ENCODE peak calls at places on chromosomes 5 and 9, in four cellular contexts. D is Peyer's patch, M is A549, I is body of pancreas. L is an unnamed sample.

GRCh38 chr5:116600876-116601275 is 26.3 kb upstream of the SEMA6A start:
- DNase-seq in D (no peak), M (no peak), I (no peak), L (no peak)

GRCh38 chr5:43602456-43602817 is 543 bp upstream of the NNT start:
- DNase-seq in M (peak), I (peak), D (no peak), L (peak)

GRCh38 chr9:677461-678097 is 163.9 kb upstream of the DMRT1 start:
- DNase-seq in M (no peak), I (no peak), D (no peak), L (no peak)

GRCh38 chr9:84711936-84712335 is 42.4 kb downstream of the NTRK2 start:
- DNase-seq in I (peak), M (peak), D (no peak), L (peak)

GRCh38 chr5:172676914-172677475 is 35.9 kb downstream of the NEURL1B start:
- DNase-seq in I (no peak), M (no peak), D (no peak), L (no peak)

GRCh38 chr9:87708989-87709706 is 16.8 kb upstream of the CTSL start:
- DNase-seq in I (no peak), M (no peak), D (no peak), L (no peak)

GRCh38 chr5:73093943-73094342 is 26.4 kb upstream of the TMEM171 start:
- DNase-seq in D (no peak), I (no peak), M (peak), L (no peak)

GRCh38 chr5:93782978-93783377 is 41.6 kb upstream of the POU5F2 start:
- DNase-seq in I (no peak), M (no peak), D (no peak), L (no peak)

GRCh38 chr5:151278845-151279244 is 24.7 kb downstream of the SLC36A3 start:
- DNase-seq in D (no peak), M (no peak), I (no peak), L (no peak)

GRCh38 chr9:34589371-34589655 is 211 bp downstream of the CNTFR start:
- DNase-seq in D (no peak), M (no peak), I (no peak), L (no peak)

GRCh38 chr9:88045686-88046085 is 71.4 kb upstream of the CDK20 start:
- DNase-seq in M (no peak), D (no peak), I (no peak), L (no peak)

GRCh38 chr9:31023793-31024192 is 1360.7 kb upstream of the ACO1 start:
- DNase-seq in I (no peak), D (no peak), M (no peak), L (no peak)

GRCh38 chr9:27413507-27414214 is 110.4 kb upstream of the IFNK start:
- DNase-seq in M (no peak), I (no peak), D (no peak), L (no peak)

GRCh38 chr9:8436791-8437190 is 637.2 kb upstream of the DMAC1 start:
- DNase-seq in D (no peak), M (no peak), I (no peak), L (no peak)

GRCh38 chr9:79233542-79233941 is 338.2 kb upstream of the TLE4 start:
- DNase-seq in I (peak), M (peak), D (no peak), L (no peak)

GRCh38 chr9:119009253-119009652 is 360.0 kb downstream of the BRINP1 start:
- DNase-seq in M (peak), D (no peak), I (no peak), L (peak)

GRCh38 chr5:180601591-180602480 is 10.5 kb upstream of the SCGB3A1 start:
- DNase-seq in I (no peak), D (peak), M (no peak), L (no peak)

GRCh38 chr5:74394924-74395880 is 245.3 kb downstream of the ENC1 start:
- DNase-seq in I (peak), D (no peak), M (no peak), L (peak)

GRCh38 chr5:132487841-132488555 is 2.6 kb downstream of the IRF1 start:
- DNase-seq in M (no peak), D (peak), I (no peak), L (peak)

GRCh38 chr9:26746357-26747072 is 146.1 kb downstream of the CAAP1 start:
- DNase-seq in I (no peak), D (no peak), M (peak), L (no peak)

GRCh38 chr5:52838306-52839015 is 50.7 kb downstream of the ITGA1 start:
- DNase-seq in I (no peak), D (no peak), M (no peak), L (no peak)

GRCh38 chr5:139638090-139638735 is 9.9 kb upstream of the CXXC5 start:
- DNase-seq in M (no peak), D (peak), I (peak), L (peak)

GRCh38 chr5:71861682-71862457 is 142.8 kb downstream of the CARTPT start:
- DNase-seq in M (no peak), I (no peak), D (no peak), L (no peak)

GRCh38 chr5:118857700-118858099 is 130.6 kb downstream of the DTWD2 start:
- DNase-seq in D (no peak), M (no peak), I (peak), L (no peak)

GRCh38 chr5:79562351-79563246 is 48.7 kb upstream of the HOMER1 start:
- DNase-seq in I (no peak), M (no peak), D (no peak), L (no peak)

GRCh38 chr9:111198936-111199335 is 131.1 kb downstream of the OR2K2 start:
- DNase-seq in D (no peak), M (no peak), I (no peak), L (no peak)

GRCh38 chr5:72408127-72408526 is 88.0 kb downstream of the PTCD2 start:
- DNase-seq in M (no peak), I (no peak), D (no peak), L (no peak)

GRCh38 chr5:68478306-68479091 is 262.9 kb downstream of the PIK3R1 start:
- DNase-seq in D (no peak), M (no peak), I (no peak), L (no peak)

GRCh38 chr5:115354246-115354645 is 57.8 kb upstream of the CCDC112 start:
- DNase-seq in M (no peak), I (no peak), D (no peak), L (no peak)

GRCh38 chr9:75709698-75710097 is 180.8 kb upstream of the PCSK5 start:
- DNase-seq in M (no peak), I (no peak), D (no peak), L (no peak)

GRCh38 chr9:6889868-6890267 is 132.1 kb downstream of the KDM4C start:
- DNase-seq in M (no peak), D (no peak), I (no peak), L (no peak)

GRCh38 chr5:139566611-139567010 is 5.5 kb downstream of the UBE2D2 start:
- DNase-seq in M (no peak), I (no peak), D (no peak), L (no peak)

GRCh38 chr5:166725585-166725984 is 1565.9 kb upstream of the WWC1 start:
- DNase-seq in D (no peak), M (no peak), I (no peak), L (no peak)

GRCh38 chr9:109453210-109453842 is 44.8 kb downstream of the PTPN3 start:
- DNase-seq in M (peak), D (no peak), I (no peak), L (no peak)

GRCh38 chr9:126705767-126706697 is 92.3 kb downstream of the LMX1B start:
- DNase-seq in M (peak), D (peak), I (peak), L (peak)

GRCh38 chr9:89544280-89544664 is 46.4 kb upstream of the SEMA4D start:
- DNase-seq in I (no peak), D (no peak), M (no peak), L (no peak)

GRCh38 chr5:138603521-138603920 is 28.3 kb upstream of the HSPA9 start:
- DNase-seq in M (no peak), D (no peak), I (no peak), L (no peak)

GRCh38 chr5:136193396-136193935 is 504 bp upstream of the SMIM32 start:
- DNase-seq in I (no peak), D (no peak), M (no peak), L (no peak)

GRCh38 chr9:126262738-126263137 is 63.9 kb upstream of the MVB12B start:
- DNase-seq in M (no peak), I (no peak), D (no peak), L (no peak)

DNA sequence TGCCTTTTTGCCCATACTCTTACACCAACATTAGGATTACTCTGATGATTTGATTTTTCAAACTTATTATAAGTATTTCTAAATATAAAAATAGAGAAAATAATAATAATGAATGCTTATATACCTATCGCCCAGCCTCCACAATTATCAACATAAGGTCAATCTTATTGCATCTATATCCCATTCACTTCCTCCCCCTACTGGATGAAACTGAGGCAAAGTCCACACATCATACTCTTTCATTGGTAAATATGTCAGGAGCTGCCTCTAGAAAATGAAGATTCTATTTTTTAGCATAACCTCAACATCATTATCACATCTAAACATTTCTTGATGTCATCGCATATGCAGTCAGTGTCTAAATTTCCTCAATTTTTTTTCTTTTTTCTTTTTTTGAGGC is 44.3 kb downstream of the SH3RF2 start:
- DNase-seq in D (no peak), I (no peak), M (peak), L (no peak)
- TF ChIP-seq CTCF in D (no peak), I (no peak), M (peak), L (no peak)

GRCh38 chr5:86688414-86688813 is 70.7 kb downstream of the COX7C start:
- DNase-seq in I (no peak), D (no peak), M (no peak), L (no peak)

GRCh38 chr5:86684222-86684621 is 66.5 kb downstream of the COX7C start:
- DNase-seq in D (no peak), M (peak), I (no peak), L (no peak)

DNA sequence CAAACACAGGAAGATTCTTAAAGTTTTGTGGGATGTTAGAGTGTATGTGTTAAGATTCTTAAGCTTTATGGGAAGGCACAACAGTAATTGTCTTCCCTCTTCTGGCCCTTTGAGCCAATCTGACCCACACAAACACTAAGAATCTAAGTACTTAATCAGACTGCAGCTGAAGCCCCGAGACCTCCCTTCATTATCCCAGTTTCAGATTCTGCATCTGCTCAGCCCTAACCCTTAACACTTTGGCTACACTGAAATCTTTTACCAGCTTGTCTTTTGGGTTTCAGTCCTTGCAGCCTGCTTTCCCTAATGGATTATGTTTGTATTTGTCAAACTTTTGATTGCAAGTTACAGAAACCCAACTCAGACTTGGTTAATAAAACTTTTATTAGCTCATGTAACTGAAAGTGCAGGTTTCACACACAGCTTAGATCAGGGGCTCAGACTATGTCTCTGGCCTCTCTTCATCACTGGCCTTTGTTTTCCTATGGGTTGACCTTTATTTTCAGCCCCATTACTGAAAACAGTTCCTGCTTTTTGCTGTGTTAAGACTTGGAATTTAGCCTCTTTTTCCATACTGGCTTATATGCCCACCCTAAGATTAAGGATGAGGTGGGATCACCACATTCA is 71.5 kb downstream of the COX7C start:
- DNase-seq in I (no peak), D (no peak), M (no peak), L (no peak)
- H3K27ac ChIP-seq in I (no peak), D (no peak), M (no peak), L (no peak)

GRCh38 chr5:155025890-155026289 is 12.3 kb downstream of the KIF4B start:
- DNase-seq in M (no peak), D (no peak), I (no peak), L (no peak)

GRCh38 chr5:155024015-155024414 is 10.5 kb downstream of the KIF4B start:
- DNase-seq in M (peak), I (no peak), D (no peak), L (no peak)

GRCh38 chr5:155023320-155023719 is 9.8 kb downstream of the KIF4B start:
- DNase-seq in I (no peak), D (no peak), M (no peak), L (no peak)

GRCh38 chr5:155029240-155029639 is 15.7 kb downstream of the KIF4B start:
- DNase-seq in I (no peak), D (no peak), M (no peak), L (no peak)

GRCh38 chr5:155027993-155028629 is 14.6 kb downstream of the KIF4B start:
- DNase-seq in I (no peak), D (no peak), M (peak), L (no peak)
- TF ChIP-seq CTCF in I (no peak), D (no peak), M (peak), L (no peak)

GRCh38 chr5:111223790-111224560 is at the start of gene CAMK4:
- DNase-seq in M (peak), D (peak), I (peak), L (peak)
- H3K27ac ChIP-seq in M (peak), D (peak), I (no peak), L (no peak)

GRCh38 chr9:113596616-113597320 is 133.2 kb downstream of the RGS3 start:
- DNase-seq in M (no peak), I (no peak), D (no peak), L (no peak)
- TF ChIP-seq CTCF in M (no peak), I (no peak), D (no peak), L (no peak)

GRCh38 chr9:38044706-38045105 is 24.3 kb downstream of the SHB start:
- DNase-seq in D (no peak), M (no peak), I (no peak), L (no peak)
- H3K27ac ChIP-seq in D (no peak), M (peak), I (peak), L (no peak)

DNA sequence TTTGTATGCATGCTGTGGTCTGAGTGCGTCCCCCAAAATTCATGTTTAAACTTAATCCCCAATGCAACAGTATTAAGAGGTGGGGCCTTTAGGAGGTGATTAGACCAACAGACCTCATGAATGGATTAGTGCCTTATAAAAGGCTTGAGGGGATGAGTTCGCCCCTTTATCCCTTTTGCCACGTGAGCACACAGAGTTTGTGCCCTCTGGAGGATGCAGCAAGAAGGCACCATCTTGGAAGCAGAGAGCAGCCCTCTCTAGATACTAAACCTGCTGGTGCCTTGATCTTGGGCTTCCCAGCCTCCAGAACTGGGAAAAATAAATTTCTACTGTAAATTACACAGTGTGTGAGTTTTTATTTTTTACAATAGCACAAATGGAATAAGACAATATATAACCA is 177.1 kb upstream of the SPRY4 start:
- DNase-seq in I (no peak), D (no peak), M (no peak), L (no peak)
- TF ChIP-seq CTCF in I (no peak), D (no peak), M (no peak), L (no peak)

GRCh38 chr5:9864791-9865190 is 234.6 kb upstream of the TAS2R1 start:
- DNase-seq in M (no peak), D (no peak), I (no peak), L (no peak)
- H3K27ac ChIP-seq in M (no peak), D (no peak), I (no peak), L (no peak)

GRCh38 chr5:177370488-177371119 is 12.9 kb downstream of the RGS14 start:
- DNase-seq in I (peak), M (peak), D (peak), L (peak)
- TF ChIP-seq CTCF in I (peak), M (peak), D (peak), L (peak)